ENCODE peak calls at places on chromosome 20, in six cellular contexts. One of them, this sample, is unnamed.

GRCh38 chr20:51091564-51092195 is 68.8 kb upstream of the KCNG1 start:
- DNase-seq in H1: no peak
- DNase-seq in GM12891: no peak
- DNase-seq in K562: no peak
- DNase-seq in HepG2: no peak
- DNase-seq in GM12878: no peak
- DNase-seq in this sample: no peak

GRCh38 chr20:47336013-47336754 is 20.3 kb downstream of the ZMYND8 start:
- DNase-seq in H1: no peak
- DNase-seq in GM12891: no peak
- DNase-seq in K562: no peak
- DNase-seq in HepG2: no peak
- DNase-seq in GM12878: no peak
- DNase-seq in this sample: no peak

GRCh38 chr20:39823239-39823638 is 861.1 kb downstream of the DHX35 start:
- DNase-seq in H1: no peak
- DNase-seq in GM12891: no peak
- DNase-seq in K562: no peak
- DNase-seq in HepG2: no peak
- DNase-seq in GM12878: no peak
- DNase-seq in this sample: no peak

GRCh38 chr20:48797275-48797825 is 30.4 kb downstream of the PREX1 start:
- DNase-seq in H1: peak; percentile 58
- DNase-seq in GM12891: no peak
- DNase-seq in K562: no peak
- DNase-seq in HepG2: no peak
- DNase-seq in GM12878: no peak
- DNase-seq in this sample: no peak

GRCh38 chr20:19376451-19376971 is 164.1 kb downstream of the SLC24A3 start:
- DNase-seq in H1: no peak
- DNase-seq in GM12891: no peak
- DNase-seq in K562: no peak
- DNase-seq in HepG2: no peak
- DNase-seq in GM12878: no peak
- DNase-seq in this sample: no peak

GRCh38 chr20:58420798-58421496 is 31.9 kb downstream of the VAPB start:
- DNase-seq in H1: no peak
- DNase-seq in GM12891: no peak
- DNase-seq in K562: peak; percentile 18
- DNase-seq in HepG2: no peak
- DNase-seq in GM12878: no peak
- DNase-seq in this sample: no peak

GRCh38 chr20:1841554-1842140 is 53.6 kb upstream of the SIRPA start:
- DNase-seq in H1: no peak
- DNase-seq in GM12891: no peak
- DNase-seq in K562: no peak
- DNase-seq in HepG2: no peak
- DNase-seq in GM12878: no peak
- DNase-seq in this sample: no peak

GRCh38 chr20:50711113-50711825 is 19.9 kb upstream of the RIPOR3 start:
- DNase-seq in H1: no peak
- DNase-seq in GM12891: no peak
- DNase-seq in K562: no peak
- DNase-seq in HepG2: no peak
- DNase-seq in GM12878: no peak
- DNase-seq in this sample: no peak

GRCh38 chr20:36532822-36533221 is 8.5 kb upstream of the MYL9 start:
- DNase-seq in H1: no peak
- DNase-seq in GM12891: no peak
- DNase-seq in K562: no peak
- DNase-seq in HepG2: no peak
- DNase-seq in GM12878: no peak
- DNase-seq in this sample: no peak

GRCh38 chr20:36235892-36236785 is at the start of gene AAR2:
- DNase-seq in H1: peak; percentile 88
- DNase-seq in GM12891: peak; percentile 66
- DNase-seq in K562: peak; percentile 80
- DNase-seq in HepG2: peak; percentile 83
- DNase-seq in GM12878: peak; percentile 23
- DNase-seq in this sample: peak; percentile 52

GRCh38 chr20:25204550-25205276 is 9.2 kb downstream of the ENTPD6 start:
- DNase-seq in H1: no peak
- DNase-seq in GM12891: no peak
- DNase-seq in K562: no peak
- DNase-seq in HepG2: no peak
- DNase-seq in GM12878: no peak
- DNase-seq in this sample: no peak

GRCh38 chr20:33554914-33555420 is 65.1 kb downstream of the CBFA2T2 start:
- DNase-seq in H1: no peak
- DNase-seq in GM12891: peak; percentile 46
- DNase-seq in K562: no peak
- DNase-seq in HepG2: peak; percentile 98
- DNase-seq in GM12878: peak; percentile 94
- DNase-seq in this sample: peak; percentile 33

GRCh38 chr20:50281831-50282591 is 91.4 kb downstream of the CEBPB start:
- DNase-seq in H1: peak; percentile 84
- DNase-seq in GM12891: no peak
- DNase-seq in K562: peak; percentile 81
- DNase-seq in HepG2: peak; percentile 71
- DNase-seq in GM12878: no peak
- DNase-seq in this sample: no peak

GRCh38 chr20:56343861-56344381 is 14.9 kb upstream of the FAM210B start:
- DNase-seq in H1: peak; percentile 98
- DNase-seq in GM12891: peak; percentile 73
- DNase-seq in K562: peak; percentile 83
- DNase-seq in HepG2: no peak
- DNase-seq in GM12878: no peak
- DNase-seq in this sample: peak; percentile 52

GRCh38 chr20:33697129-33697528 is 10.9 kb upstream of the E2F1 start:
- DNase-seq in H1: no peak
- DNase-seq in GM12891: no peak
- DNase-seq in K562: no peak
- DNase-seq in HepG2: no peak
- DNase-seq in GM12878: no peak
- DNase-seq in this sample: no peak

GRCh38 chr20:1866834-1867233 is 28.4 kb upstream of the SIRPA start:
- DNase-seq in H1: no peak
- DNase-seq in GM12891: no peak
- DNase-seq in K562: no peak
- DNase-seq in HepG2: peak; percentile 53
- DNase-seq in GM12878: no peak
- DNase-seq in this sample: no peak

GRCh38 chr20:5504061-5504739 is 187.4 kb upstream of the PROKR2 start:
- DNase-seq in H1: no peak
- DNase-seq in GM12891: peak; percentile 34
- DNase-seq in K562: peak; percentile 61
- DNase-seq in HepG2: peak; percentile 40
- DNase-seq in GM12878: no peak
- DNase-seq in this sample: peak; percentile 26

GRCh38 chr20:46229478-46229877 is 78.8 kb downstream of the CDH22 start:
- DNase-seq in H1: no peak
- DNase-seq in GM12891: no peak
- DNase-seq in K562: no peak
- DNase-seq in HepG2: no peak
- DNase-seq in GM12878: no peak
- DNase-seq in this sample: no peak

GRCh38 chr20:4171538-4172116 is 156.3 kb upstream of the RNF24 start:
- DNase-seq in H1: no peak
- DNase-seq in GM12891: no peak
- DNase-seq in K562: no peak
- DNase-seq in HepG2: peak; percentile 98
- DNase-seq in GM12878: no peak
- DNase-seq in this sample: no peak

GRCh38 chr20:48698507-48699267 is 129.1 kb downstream of the PREX1 start:
- DNase-seq in H1: no peak
- DNase-seq in GM12891: no peak
- DNase-seq in K562: peak; percentile 40
- DNase-seq in HepG2: no peak
- DNase-seq in GM12878: no peak
- DNase-seq in this sample: no peak

DNA sequence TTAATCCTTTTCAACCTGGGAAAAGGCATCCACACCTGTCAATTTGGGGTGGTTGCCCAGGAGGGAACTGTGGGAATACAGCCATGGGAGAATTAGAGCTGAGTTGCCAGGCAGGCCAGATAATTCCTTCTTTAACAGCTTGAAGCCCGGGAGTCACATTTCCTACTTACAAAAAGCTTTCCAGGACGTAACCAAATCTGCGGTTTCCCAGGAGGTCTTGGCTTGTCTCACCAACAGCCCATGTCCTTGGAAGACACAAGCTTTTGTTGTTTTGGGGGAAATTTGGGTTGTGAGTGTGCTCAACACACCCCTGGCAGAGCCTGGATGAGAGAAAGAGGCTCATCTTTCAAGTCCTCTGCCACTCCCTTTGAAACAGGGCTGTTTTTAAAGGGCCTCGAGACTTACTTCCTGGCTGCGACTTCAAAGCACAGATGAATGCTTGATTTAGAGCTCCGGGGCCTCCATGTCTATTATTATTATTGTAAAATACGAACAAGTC is 465.9 kb upstream of the BTBD3 start:
- DNase-seq in H1: no peak
- DNase-seq in GM12891: no peak
- DNase-seq in K562: no peak
- DNase-seq in HepG2: no peak
- DNase-seq in GM12878: no peak
- DNase-seq in this sample: no peak
- TF ChIP-seq POLR2AphosphoS5 in H1: no peak
- TF ChIP-seq POLR2AphosphoS5 in GM12891: no peak
- TF ChIP-seq POLR2AphosphoS5 in K562: no peak
- TF ChIP-seq POLR2AphosphoS5 in HepG2: no peak
- TF ChIP-seq POLR2AphosphoS5 in GM12878: no peak
- TF ChIP-seq POLR2AphosphoS5 in this sample: no peak

DNA sequence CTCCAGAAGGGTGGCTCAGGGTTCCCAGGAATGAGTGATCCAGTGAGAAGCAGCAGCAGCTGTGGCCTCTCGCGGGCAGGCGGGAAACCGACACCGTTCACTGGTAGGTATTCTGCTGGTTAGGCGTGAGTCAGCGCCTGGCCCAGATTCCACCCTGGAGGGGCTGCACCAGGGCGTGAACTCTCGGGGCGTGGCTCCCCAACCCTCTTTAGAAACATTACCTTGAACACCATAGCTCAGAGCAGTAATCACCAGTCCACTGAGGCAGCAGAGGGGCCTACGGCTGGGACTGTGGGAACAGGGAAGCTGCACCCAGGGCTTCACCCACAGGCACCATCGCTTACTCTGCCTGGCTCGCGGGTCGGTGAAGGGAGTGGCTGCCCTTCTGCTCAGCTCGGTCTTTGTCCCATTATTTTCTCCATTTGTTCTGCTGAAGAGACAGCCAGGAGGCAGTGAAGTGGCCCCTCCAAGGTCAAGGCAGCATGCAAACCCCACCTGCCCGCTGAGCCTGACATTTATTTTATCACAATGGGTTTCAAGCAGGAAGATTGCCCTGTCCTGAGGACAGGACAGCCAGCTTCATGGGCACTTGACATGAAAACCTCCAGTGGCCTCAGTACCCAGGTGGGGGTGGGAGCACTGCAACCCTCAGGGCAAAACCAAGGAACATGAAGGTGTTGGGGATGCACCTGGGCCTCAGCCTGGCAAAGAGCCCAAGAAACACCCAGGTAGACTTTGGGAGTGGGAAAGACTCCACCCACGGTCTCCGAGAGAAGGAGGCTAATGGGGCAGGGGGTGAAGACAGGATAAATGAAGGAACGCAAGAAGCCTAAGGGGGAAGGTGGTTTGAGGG is 51.0 kb upstream of the CD93 start:
- DNase-seq in H1: no peak
- DNase-seq in GM12891: no peak
- DNase-seq in K562: peak; percentile 72
- DNase-seq in HepG2: no peak
- DNase-seq in GM12878: no peak
- DNase-seq in this sample: no peak
- TF ChIP-seq POLR2A in H1: no peak
- TF ChIP-seq POLR2A in GM12891: no peak
- TF ChIP-seq POLR2A in K562: peak; percentile 77
- TF ChIP-seq POLR2A in HepG2: no peak
- TF ChIP-seq POLR2A in GM12878: no peak
- TF ChIP-seq POLR2A in this sample: no peak

DNA sequence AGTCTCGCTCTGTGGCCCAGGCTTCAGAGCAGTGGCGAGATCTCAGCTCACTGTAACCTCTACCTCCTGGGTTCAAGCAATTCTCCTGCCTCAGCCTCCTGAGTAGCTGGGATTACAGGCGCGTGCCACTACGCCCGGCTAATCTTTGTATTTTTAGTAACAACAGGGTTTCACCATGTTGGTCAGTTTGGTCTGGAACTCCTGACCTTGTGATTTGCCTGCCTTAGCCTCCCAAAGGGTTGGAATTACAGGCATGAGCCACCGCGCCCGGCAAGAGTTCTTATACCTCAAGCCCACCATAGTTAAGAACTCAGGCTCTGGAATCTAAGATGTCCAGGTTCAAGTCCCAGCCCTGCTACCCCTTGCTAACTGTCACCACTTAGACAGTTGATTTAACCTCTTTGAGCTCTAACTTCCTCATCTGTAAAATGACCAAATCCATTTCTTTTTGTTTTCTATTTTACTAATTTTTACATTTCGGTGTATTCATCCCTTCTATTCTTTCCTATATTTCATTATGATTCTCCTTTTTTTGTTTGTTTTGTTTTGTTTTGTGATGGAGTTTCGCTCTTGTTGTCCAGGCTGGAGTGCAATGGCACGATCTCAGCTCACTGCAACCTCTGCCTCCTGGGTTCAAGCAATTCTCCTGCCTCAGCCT is 104.8 kb upstream of the ZNF217 start:
- DNase-seq in H1: no peak
- DNase-seq in GM12891: no peak
- DNase-seq in K562: no peak
- DNase-seq in HepG2: no peak
- DNase-seq in GM12878: no peak
- DNase-seq in this sample: no peak
- TF ChIP-seq TAF1 in H1: no peak
- TF ChIP-seq TAF1 in GM12891: no peak
- TF ChIP-seq TAF1 in K562: no peak
- TF ChIP-seq TAF1 in HepG2: no peak
- TF ChIP-seq TAF1 in GM12878: no peak
- TF ChIP-seq TAF1 in this sample: no peak

DNA sequence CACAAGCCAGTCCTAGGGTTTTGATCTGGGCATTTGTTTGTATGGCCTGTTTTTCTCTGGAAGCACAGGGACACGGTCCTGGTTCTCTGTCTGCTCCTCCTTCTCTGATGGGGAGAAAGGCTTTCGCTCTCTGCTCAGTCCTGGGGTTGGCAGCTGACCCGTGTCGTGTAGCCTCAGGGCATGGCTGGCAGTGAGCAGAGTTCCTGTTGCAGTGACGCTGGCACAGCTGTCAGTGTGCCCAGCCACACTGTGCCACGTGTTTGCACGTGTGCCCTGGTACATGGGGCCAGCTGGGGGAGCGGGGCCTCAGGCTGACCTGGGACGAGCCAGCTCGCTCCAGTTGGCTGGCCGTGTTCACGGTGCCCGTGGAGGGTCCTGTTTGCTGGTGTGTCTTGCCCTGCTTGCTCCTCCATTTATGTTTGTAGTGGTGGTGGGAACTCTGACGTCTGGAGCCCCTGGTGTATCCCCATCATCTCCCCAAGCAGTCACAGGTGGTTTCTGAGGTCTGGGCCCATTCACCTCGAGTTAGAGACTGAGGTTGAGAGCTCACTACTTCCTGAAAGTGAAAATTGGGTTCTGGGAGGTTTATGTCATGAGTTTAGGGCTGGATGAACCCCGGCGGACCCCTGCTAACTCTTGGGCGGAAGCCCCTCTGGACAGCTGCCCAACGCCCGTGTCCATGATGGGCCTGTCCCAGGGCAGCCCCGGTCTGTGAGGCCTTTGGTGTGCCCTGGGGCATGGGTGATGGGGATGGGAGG is 10.2 kb upstream of the DNAJC5 start:
- DNase-seq in H1: no peak
- DNase-seq in GM12891: no peak
- DNase-seq in K562: no peak
- DNase-seq in HepG2: no peak
- DNase-seq in GM12878: no peak
- DNase-seq in this sample: no peak
- TF ChIP-seq POLR2AphosphoS5 in H1: no peak
- TF ChIP-seq POLR2AphosphoS5 in GM12891: no peak
- TF ChIP-seq POLR2AphosphoS5 in K562: no peak
- TF ChIP-seq POLR2AphosphoS5 in HepG2: no peak
- TF ChIP-seq POLR2AphosphoS5 in GM12878: no peak
- TF ChIP-seq POLR2AphosphoS5 in this sample: no peak

This sample was measured in GM12892.